ENCODE peak calls at places on chromosome 2, in seven cellular contexts. One of them, this sample, is unnamed. For H3K9me3, the result is how much of the 10 kb centered on the place peaks cover.

GRCh38 chr2:104850322-104851184 is 3.4 kb upstream of the POU3F3 start:
- DNase-seq in psoas muscle: no peak
- DNase-seq in AG04450: no peak
- DNase-seq in esophagus squamous epithelium: no peak
- DNase-seq in GM23248: no peak
- DNase-seq in A549: no peak
- DNase-seq in lower lobe of right lung: no peak
- DNase-seq in this sample: no peak

GRCh38 chr2:7707723-7708122 is 790.5 kb downstream of the RNF144A start:
- DNase-seq in lower lobe of right lung: no peak
- DNase-seq in AG04450: no peak
- DNase-seq in GM23248: peak
- DNase-seq in A549: peak
- DNase-seq in esophagus squamous epithelium: no peak
- DNase-seq in psoas muscle: no peak
- DNase-seq in this sample: no peak

GRCh38 chr2:149365826-149366583 is 35.6 kb downstream of the LYPD6 start:
- DNase-seq in GM23248: peak
- DNase-seq in esophagus squamous epithelium: no peak
- DNase-seq in lower lobe of right lung: no peak
- DNase-seq in A549: no peak
- DNase-seq in psoas muscle: no peak
- DNase-seq in AG04450: no peak
- DNase-seq in this sample: no peak

GRCh38 chr2:217035967-217036366 is 176.1 kb upstream of the TNP1 start:
- DNase-seq in GM23248: peak
- DNase-seq in psoas muscle: peak
- DNase-seq in AG04450: no peak
- DNase-seq in A549: no peak
- DNase-seq in lower lobe of right lung: no peak
- DNase-seq in esophagus squamous epithelium: no peak
- DNase-seq in this sample: no peak

GRCh38 chr2:208031608-208032019 is 6.3 kb upstream of the PLEKHM3 start:
- DNase-seq in esophagus squamous epithelium: no peak
- DNase-seq in psoas muscle: no peak
- DNase-seq in GM23248: peak
- DNase-seq in lower lobe of right lung: peak
- DNase-seq in AG04450: peak
- DNase-seq in A549: no peak
- DNase-seq in this sample: no peak

GRCh38 chr2:225889452-225889851 is 489.9 kb downstream of the NYAP2 start:
- DNase-seq in A549: peak
- DNase-seq in esophagus squamous epithelium: no peak
- DNase-seq in GM23248: peak
- DNase-seq in lower lobe of right lung: no peak
- DNase-seq in psoas muscle: no peak
- DNase-seq in AG04450: peak
- DNase-seq in this sample: no peak

GRCh38 chr2:17300141-17300540 is 218.1 kb downstream of the RAD51AP2 start:
- DNase-seq in GM23248: peak
- DNase-seq in lower lobe of right lung: no peak
- DNase-seq in esophagus squamous epithelium: no peak
- DNase-seq in A549: peak
- DNase-seq in AG04450: peak
- DNase-seq in psoas muscle: no peak
- DNase-seq in this sample: no peak

GRCh38 chr2:6650311-6650710 is 215.4 kb downstream of the CMPK2 start:
- DNase-seq in A549: no peak
- DNase-seq in esophagus squamous epithelium: no peak
- DNase-seq in AG04450: no peak
- DNase-seq in psoas muscle: no peak
- DNase-seq in lower lobe of right lung: no peak
- DNase-seq in GM23248: no peak
- DNase-seq in this sample: no peak

GRCh38 chr2:177530513-177531039 is 138.0 kb downstream of the AGPS start:
- DNase-seq in lower lobe of right lung: no peak
- DNase-seq in AG04450: no peak
- DNase-seq in A549: no peak
- DNase-seq in esophagus squamous epithelium: no peak
- DNase-seq in GM23248: no peak
- DNase-seq in psoas muscle: no peak
- DNase-seq in this sample: no peak

GRCh38 chr2:210475726-210476125 is 833 bp downstream of the LANCL1 start:
- DNase-seq in AG04450: no peak
- DNase-seq in esophagus squamous epithelium: no peak
- DNase-seq in lower lobe of right lung: no peak
- DNase-seq in psoas muscle: no peak
- DNase-seq in GM23248: peak
- DNase-seq in A549: no peak
- DNase-seq in this sample: no peak

GRCh38 chr2:1511455-1511854 is 98.2 kb downstream of the TPO start:
- DNase-seq in lower lobe of right lung: no peak
- DNase-seq in A549: no peak
- DNase-seq in GM23248: no peak
- DNase-seq in AG04450: no peak
- DNase-seq in esophagus squamous epithelium: no peak
- DNase-seq in psoas muscle: no peak
- DNase-seq in this sample: no peak

GRCh38 chr2:41441958-41442357 is 605.9 kb upstream of the PKDCC start:
- DNase-seq in lower lobe of right lung: no peak
- DNase-seq in esophagus squamous epithelium: no peak
- DNase-seq in GM23248: no peak
- DNase-seq in AG04450: no peak
- DNase-seq in psoas muscle: no peak
- DNase-seq in A549: no peak
- DNase-seq in this sample: no peak

GRCh38 chr2:65380243-65380642 is 52.2 kb downstream of the SPRED2 start:
- DNase-seq in esophagus squamous epithelium: no peak
- DNase-seq in psoas muscle: no peak
- DNase-seq in AG04450: no peak
- DNase-seq in lower lobe of right lung: no peak
- DNase-seq in A549: no peak
- DNase-seq in GM23248: peak
- DNase-seq in this sample: no peak

GRCh38 chr2:70854416-70854815 is 18.8 kb upstream of the CD207 start:
- DNase-seq in GM23248: no peak
- DNase-seq in esophagus squamous epithelium: no peak
- DNase-seq in A549: no peak
- DNase-seq in psoas muscle: no peak
- DNase-seq in lower lobe of right lung: no peak
- DNase-seq in AG04450: no peak
- DNase-seq in this sample: no peak

GRCh38 chr2:120994301-120994700 is 258.6 kb downstream of the GLI2 start:
- DNase-seq in GM23248: no peak
- DNase-seq in AG04450: no peak
- DNase-seq in A549: no peak
- DNase-seq in esophagus squamous epithelium: no peak
- DNase-seq in lower lobe of right lung: no peak
- DNase-seq in psoas muscle: no peak
- DNase-seq in this sample: no peak

GRCh38 chr2:152525277-152525838 is 190.4 kb downstream of the FMNL2 start:
- DNase-seq in GM23248: peak
- DNase-seq in A549: no peak
- DNase-seq in psoas muscle: peak
- DNase-seq in AG04450: no peak
- DNase-seq in esophagus squamous epithelium: no peak
- DNase-seq in lower lobe of right lung: no peak
- DNase-seq in this sample: no peak

GRCh38 chr2:174035981-174036742 is 71.0 kb upstream of the SP3 start:
- DNase-seq in lower lobe of right lung: no peak
- DNase-seq in GM23248: peak
- DNase-seq in psoas muscle: no peak
- DNase-seq in A549: peak
- DNase-seq in esophagus squamous epithelium: no peak
- DNase-seq in AG04450: no peak
- DNase-seq in this sample: no peak

GRCh38 chr2:89848763-89849162 is 1157.3 kb downstream of the RPIA start:
- DNase-seq in AG04450: no peak
- DNase-seq in A549: no peak
- DNase-seq in GM23248: no peak
- DNase-seq in lower lobe of right lung: no peak
- DNase-seq in psoas muscle: no peak
- DNase-seq in esophagus squamous epithelium: no peak
- DNase-seq in this sample: no peak

GRCh38 chr2:89850481-89850880 is 1159.0 kb downstream of the RPIA start:
- DNase-seq in lower lobe of right lung: no peak
- DNase-seq in AG04450: no peak
- DNase-seq in GM23248: no peak
- DNase-seq in A549: no peak
- DNase-seq in psoas muscle: no peak
- DNase-seq in esophagus squamous epithelium: no peak
- DNase-seq in this sample: no peak

GRCh38 chr2:89848114-89848513 is 1156.6 kb downstream of the RPIA start:
- DNase-seq in esophagus squamous epithelium: no peak
- DNase-seq in lower lobe of right lung: no peak
- DNase-seq in AG04450: no peak
- DNase-seq in A549: no peak
- DNase-seq in psoas muscle: no peak
- DNase-seq in GM23248: no peak
- DNase-seq in this sample: no peak

GRCh38 chr2:89850881-89851582 is 1159.6 kb downstream of the RPIA start:
- DNase-seq in AG04450: no peak
- DNase-seq in A549: no peak
- DNase-seq in esophagus squamous epithelium: no peak
- DNase-seq in psoas muscle: no peak
- DNase-seq in lower lobe of right lung: no peak
- DNase-seq in GM23248: no peak
- DNase-seq in this sample: no peak

GRCh38 chr2:89849731-89850130 is 1158.3 kb downstream of the RPIA start:
- DNase-seq in lower lobe of right lung: no peak
- DNase-seq in AG04450: no peak
- DNase-seq in GM23248: no peak
- DNase-seq in psoas muscle: no peak
- DNase-seq in esophagus squamous epithelium: no peak
- DNase-seq in A549: no peak
- DNase-seq in this sample: no peak
- H3K9me3 ChIP-seq in lower lobe of right lung: under half
- H3K9me3 ChIP-seq in AG04450: under half
- H3K9me3 ChIP-seq in GM23248: under half
- H3K9me3 ChIP-seq in psoas muscle: under half
- H3K9me3 ChIP-seq in esophagus squamous epithelium: under half
- H3K9me3 ChIP-seq in A549: under half
- H3K9me3 ChIP-seq in this sample: under half

GRCh38 chr2:128466377-128467175 is 147.9 kb upstream of the HS6ST1 start:
- DNase-seq in psoas muscle: peak
- DNase-seq in lower lobe of right lung: no peak
- DNase-seq in GM23248: peak
- DNase-seq in esophagus squamous epithelium: no peak
- DNase-seq in A549: no peak
- DNase-seq in AG04450: no peak
- DNase-seq in this sample: no peak

GRCh38 chr2:128465246-128466170 is 146.8 kb upstream of the HS6ST1 start:
- DNase-seq in lower lobe of right lung: no peak
- DNase-seq in psoas muscle: no peak
- DNase-seq in esophagus squamous epithelium: no peak
- DNase-seq in GM23248: no peak
- DNase-seq in A549: no peak
- DNase-seq in AG04450: no peak
- DNase-seq in this sample: no peak

GRCh38 chr2:128467321-128467901 is 148.7 kb upstream of the HS6ST1 start:
- DNase-seq in lower lobe of right lung: no peak
- DNase-seq in A549: no peak
- DNase-seq in psoas muscle: no peak
- DNase-seq in GM23248: peak
- DNase-seq in AG04450: no peak
- DNase-seq in esophagus squamous epithelium: no peak
- DNase-seq in this sample: no peak

GRCh38 chr2:128468186-128468585 is 149.5 kb upstream of the HS6ST1 start:
- DNase-seq in lower lobe of right lung: no peak
- DNase-seq in AG04450: no peak
- DNase-seq in A549: no peak
- DNase-seq in esophagus squamous epithelium: no peak
- DNase-seq in GM23248: peak
- DNase-seq in psoas muscle: no peak
- DNase-seq in this sample: no peak

GRCh38 chr2:128464456-128464855 is 145.8 kb upstream of the HS6ST1 start:
- DNase-seq in psoas muscle: no peak
- DNase-seq in GM23248: no peak
- DNase-seq in lower lobe of right lung: no peak
- DNase-seq in A549: no peak
- DNase-seq in AG04450: no peak
- DNase-seq in esophagus squamous epithelium: no peak
- DNase-seq in this sample: no peak
- H3K9me3 ChIP-seq in psoas muscle: under half
- H3K9me3 ChIP-seq in GM23248: under half
- H3K9me3 ChIP-seq in lower lobe of right lung: under half
- H3K9me3 ChIP-seq in A549: under half
- H3K9me3 ChIP-seq in AG04450: under half
- H3K9me3 ChIP-seq in esophagus squamous epithelium: under half
- H3K9me3 ChIP-seq in this sample: under half

GRCh38 chr2:42708196-42708595 is 55.7 kb downstream of the OXER1 start:
- DNase-seq in AG04450: no peak
- DNase-seq in lower lobe of right lung: no peak
- DNase-seq in esophagus squamous epithelium: no peak
- DNase-seq in GM23248: no peak
- DNase-seq in A549: no peak
- DNase-seq in psoas muscle: no peak
- DNase-seq in this sample: no peak
- H3K9me3 ChIP-seq in AG04450: under half
- H3K9me3 ChIP-seq in lower lobe of right lung: under half
- H3K9me3 ChIP-seq in esophagus squamous epithelium: under half
- H3K9me3 ChIP-seq in GM23248: under half
- H3K9me3 ChIP-seq in A549: under half
- H3K9me3 ChIP-seq in psoas muscle: under half
- H3K9me3 ChIP-seq in this sample: under half

GRCh38 chr2:102145107-102145506 is 2.6 kb downstream of the IL1R1 start:
- DNase-seq in psoas muscle: no peak
- DNase-seq in AG04450: no peak
- DNase-seq in esophagus squamous epithelium: no peak
- DNase-seq in lower lobe of right lung: no peak
- DNase-seq in A549: no peak
- DNase-seq in GM23248: no peak
- DNase-seq in this sample: no peak

GRCh38 chr2:102142829-102143449 is 393 bp downstream of the IL1R1 start:
- DNase-seq in psoas muscle: no peak
- DNase-seq in A549: peak
- DNase-seq in lower lobe of right lung: no peak
- DNase-seq in esophagus squamous epithelium: no peak
- DNase-seq in AG04450: no peak
- DNase-seq in GM23248: peak
- DNase-seq in this sample: no peak

GRCh38 chr2:102145939-102146338 is 3.4 kb downstream of the IL1R1 start:
- DNase-seq in AG04450: no peak
- DNase-seq in esophagus squamous epithelium: no peak
- DNase-seq in GM23248: no peak
- DNase-seq in A549: no peak
- DNase-seq in psoas muscle: no peak
- DNase-seq in lower lobe of right lung: no peak
- DNase-seq in this sample: no peak

GRCh38 chr2:102143450-102143985 is 972 bp downstream of the IL1R1 start:
- DNase-seq in psoas muscle: no peak
- DNase-seq in esophagus squamous epithelium: no peak
- DNase-seq in AG04450: no peak
- DNase-seq in GM23248: peak
- DNase-seq in A549: no peak
- DNase-seq in lower lobe of right lung: no peak
- DNase-seq in this sample: no peak

DNA sequence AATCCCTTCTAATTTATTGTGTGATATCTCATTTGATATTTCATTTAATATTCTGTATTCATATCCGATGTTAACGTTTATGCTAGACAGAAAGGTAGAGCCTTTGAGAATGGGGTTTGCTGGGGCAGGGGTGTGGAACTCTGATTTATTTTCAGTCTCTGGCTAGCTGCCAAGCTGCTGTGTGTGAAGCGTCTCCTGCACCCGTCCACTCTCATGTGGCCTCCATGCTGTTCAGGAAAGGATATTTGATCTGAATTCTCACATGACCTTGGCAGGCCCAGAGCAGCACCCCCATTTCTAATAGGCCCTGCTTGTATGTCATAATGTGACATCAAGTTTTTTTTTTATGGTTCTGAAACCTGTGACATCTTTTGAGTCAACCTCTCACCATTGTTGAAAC is 1.6 kb downstream of the IL1R1 start:
- DNase-seq in lower lobe of right lung: no peak
- DNase-seq in esophagus squamous epithelium: no peak
- DNase-seq in AG04450: no peak
- DNase-seq in A549: no peak
- DNase-seq in GM23248: peak
- DNase-seq in psoas muscle: no peak
- DNase-seq in this sample: no peak
- H3K9me3 ChIP-seq in lower lobe of right lung: under half
- H3K9me3 ChIP-seq in esophagus squamous epithelium: under half
- H3K9me3 ChIP-seq in AG04450: under half
- H3K9me3 ChIP-seq in A549: half or more
- H3K9me3 ChIP-seq in GM23248: under half
- H3K9me3 ChIP-seq in psoas muscle: under half
- H3K9me3 ChIP-seq in this sample: under half